ENCODE peak calls at places on chromosome 12, in ten cellular contexts. F is ACHN; U is upper lobe of right lung; B is retinal pigment epithelial cell; Z is foreskin fibroblast; N is HCEC 1CT; C is mesenchymal stem cell; H is activated naive CD4-positive, alpha-beta T cell treated with anti-CD3 and anti-CD28 coated beads, Interleukin-2, amount 10 ng/mL, durations not matched to agents 7 days and 5 days; L is mucosa of gallbladder; I is NCI-H2081. Q is an unnamed sample.

GRCh38 chr12:482061-482460 is 22.3 kb downstream of the B4GALNT3 start:
- DNase-seq in L (no peak), H (no peak), N (no peak), Z (no peak), B (no peak), F (no peak), U (no peak), C (no peak), I (peak), Q (no peak)

GRCh38 chr12:75715682-75716081 is 204.3 kb upstream of the KRR1 start:
- DNase-seq in I (no peak), L (no peak), H (no peak), C (no peak), Z (no peak), F (no peak), U (no peak), B (no peak), N (no peak), Q (no peak)

GRCh38 chr12:126747530-126748149 is 1519.3 kb upstream of the TMEM132C start:
- DNase-seq in F (peak), L (peak), N (no peak), U (peak), B (no peak), Z (peak), H (peak), C (no peak), I (peak), Q (peak)

GRCh38 chr12:69309461-69309860 is 38.7 kb upstream of the LYZ start:
- DNase-seq in Z (no peak), L (no peak), F (no peak), H (no peak), C (no peak), N (no peak), I (no peak), U (no peak), B (no peak), Q (no peak)

GRCh38 chr12:117761528-117762100 is 207.2 kb downstream of the KSR2 start:
- DNase-seq in F (no peak), I (no peak), L (no peak), N (no peak), H (no peak), B (no peak), U (no peak), Z (no peak), C (no peak), Q (no peak)

GRCh38 chr12:101719566-101719965 is 19.7 kb downstream of the SYCP3 start:
- DNase-seq in N (peak), C (no peak), U (no peak), I (no peak), L (no peak), F (no peak), H (no peak), B (no peak), Z (peak), Q (no peak)

GRCh38 chr12:31440586-31440985 is 114.6 kb upstream of the SINHCAF start:
- DNase-seq in I (no peak), L (no peak), H (no peak), C (no peak), U (no peak), Z (no peak), B (no peak), N (no peak), F (peak), Q (no peak)

GRCh38 chr12:86634706-86635410 is 378.7 kb upstream of the MGAT4C start:
- DNase-seq in H (no peak), C (peak), I (no peak), N (peak), L (no peak), Z (no peak), B (no peak), U (no peak), F (no peak), Q (no peak)

GRCh38 chr12:80038062-80038560 is 61.2 kb upstream of the OTOGL start:
- DNase-seq in N (no peak), B (no peak), I (no peak), U (no peak), H (no peak), C (peak), Z (no peak), F (no peak), L (no peak), Q (no peak)

GRCh38 chr12:55720894-55721444 is 776 bp downstream of the RDH5 start:
- DNase-seq in C (peak), F (peak), L (peak), N (peak), H (no peak), U (peak), B (no peak), I (peak), Z (peak), Q (no peak)

GRCh38 chr12:6831450-6831995 is 3.3 kb downstream of the P3H3 start:
- DNase-seq in B (no peak), U (no peak), L (no peak), C (no peak), N (no peak), Z (no peak), I (no peak), F (no peak), H (no peak), Q (no peak)

GRCh38 chr12:96015672-96016071 is 19.5 kb upstream of the HAL start:
- DNase-seq in N (peak), L (no peak), U (no peak), C (peak), I (no peak), B (no peak), Z (peak), F (peak), H (no peak), Q (no peak)

GRCh38 chr12:129662184-129662583 is 241.6 kb downstream of the TMEM132D start:
- DNase-seq in H (no peak), B (peak), F (no peak), N (no peak), L (peak), C (no peak), I (no peak), U (no peak), Z (no peak), Q (no peak)

GRCh38 chr12:125092872-125093680 is 27.8 kb downstream of the AACS start:
- DNase-seq in F (peak), L (peak), Z (peak), I (no peak), C (no peak), N (no peak), B (no peak), H (no peak), U (no peak), Q (no peak)

GRCh38 chr12:57610553-57611115 is 601 bp upstream of the ARHGEF25 start:
- DNase-seq in F (no peak), U (no peak), N (peak), C (no peak), H (no peak), L (no peak), I (no peak), B (no peak), Z (peak), Q (no peak)

GRCh38 chr12:12563529-12563928 is 866 bp upstream of the DUSP16 start:
- DNase-seq in B (peak), N (peak), F (peak), U (no peak), L (no peak), C (peak), I (no peak), H (no peak), Z (peak), Q (no peak)

GRCh38 chr12:58433969-58434368 is 486.3 kb downstream of the LRIG3 start:
- DNase-seq in F (no peak), L (no peak), C (no peak), U (no peak), H (no peak), N (peak), Z (peak), I (no peak), B (no peak), Q (no peak)

GRCh38 chr12:21606175-21606574 is 1.5 kb upstream of the GYS2 start:
- DNase-seq in H (no peak), C (no peak), B (no peak), U (no peak), Z (no peak), L (no peak), I (no peak), F (no peak), N (no peak), Q (no peak)

GRCh38 chr12:110245278-110245868 is 35.7 kb upstream of the ATP2A2 start:
- DNase-seq in L (peak), N (peak), Z (peak), C (no peak), I (peak), H (peak), B (no peak), F (no peak), U (peak), Q (peak)

GRCh38 chr12:47860279-47860841 is 40.7 kb upstream of the HDAC7 start:
- DNase-seq in Z (no peak), I (no peak), L (no peak), C (no peak), F (no peak), N (no peak), B (no peak), U (no peak), H (no peak), Q (no peak)

GRCh38 chr12:80648866-80649265 is 58.6 kb upstream of the MYF6 start:
- DNase-seq in B (no peak), F (no peak), C (peak), I (no peak), Z (peak), N (peak), L (no peak), U (no peak), H (no peak), Q (no peak)

GRCh38 chr12:81329088-81329487 is 251.2 kb downstream of the ACSS3 start:
- DNase-seq in Z (peak), H (no peak), I (no peak), U (no peak), B (no peak), C (peak), L (no peak), F (peak), N (peak), Q (no peak)

GRCh38 chr12:107894589-107894988 is 120.1 kb downstream of the ASCL4 start:
- DNase-seq in L (no peak), U (no peak), B (no peak), F (no peak), I (no peak), Z (peak), N (no peak), C (no peak), H (no peak), Q (no peak)

GRCh38 chr12:54418441-54419087 is 502 bp downstream of the ITGA5 start:
- DNase-seq in L (no peak), N (no peak), H (no peak), U (no peak), B (no peak), I (no peak), C (no peak), F (no peak), Z (no peak), Q (no peak)

GRCh38 chr12:117968826-117969659 is at the start of gene KSR2:
- DNase-seq in Z (peak), F (peak), I (peak), N (no peak), B (peak), C (no peak), L (peak), H (peak), U (peak), Q (peak)

GRCh38 chr12:68789144-68789878 is 18.7 kb upstream of the MDM2 start:
- DNase-seq in H (no peak), L (no peak), Z (peak), C (no peak), N (no peak), U (no peak), I (no peak), B (no peak), F (no peak), Q (no peak)

GRCh38 chr12:108825205-108825950 is 32.0 kb downstream of the SSH1 start:
- DNase-seq in H (no peak), N (peak), C (peak), Z (peak), B (no peak), I (no peak), L (no peak), F (peak), U (no peak), Q (no peak)

GRCh38 chr12:127998936-127999467 is 268.0 kb upstream of the TMEM132C start:
- DNase-seq in N (no peak), H (no peak), L (no peak), C (no peak), Z (no peak), F (no peak), I (no peak), U (no peak), B (no peak), Q (no peak)

GRCh38 chr12:57216014-57216891 is at the start of gene NXPH4:
- DNase-seq in I (peak), L (no peak), N (no peak), F (peak), B (no peak), U (no peak), H (peak), C (no peak), Z (peak), Q (peak)

GRCh38 chr12:15278816-15279658 is 43.3 kb upstream of the PTPRO start:
- DNase-seq in L (peak), C (peak), H (no peak), U (peak), N (peak), Z (peak), B (no peak), F (no peak), I (peak), Q (no peak)

GRCh38 chr12:121217066-121217465 is 7.1 kb downstream of the P2RX4 start:
- DNase-seq in U (no peak), F (peak), N (no peak), B (no peak), H (no peak), C (no peak), Z (no peak), L (peak), I (no peak), Q (no peak)

GRCh38 chr12:92973614-92974013 is 44.5 kb upstream of the EEA1 start:
- DNase-seq in I (no peak), B (no peak), C (peak), Z (peak), L (no peak), N (peak), U (no peak), F (peak), H (no peak), Q (no peak)

GRCh38 chr12:64522316-64522715 is 70.4 kb downstream of the TBK1 start:
- DNase-seq in Z (peak), I (peak), N (no peak), U (no peak), C (peak), L (no peak), B (no peak), H (no peak), F (no peak), Q (no peak)

GRCh38 chr12:76020731-76021672 is 10.6 kb downstream of the PHLDA1 start:
- DNase-seq in C (peak), U (no peak), N (peak), H (peak), L (no peak), Z (peak), F (peak), I (no peak), B (peak), Q (peak)

GRCh38 chr12:75011120-75011519 is 198.5 kb downstream of the KCNC2 start:
- DNase-seq in N (no peak), H (no peak), C (no peak), L (no peak), F (no peak), U (no peak), I (no peak), B (peak), Z (no peak), Q (no peak)

GRCh38 chr12:2414810-2415567 is 362.2 kb downstream of the CACNA1C start:
- DNase-seq in I (no peak), N (no peak), H (no peak), Z (no peak), L (no peak), U (peak), B (no peak), F (peak), C (no peak), Q (no peak)

GRCh38 chr12:88503344-88503743 is 76.9 kb downstream of the KITLG start:
- DNase-seq in B (no peak), U (no peak), N (no peak), I (no peak), Z (no peak), F (no peak), H (no peak), L (no peak), C (no peak), Q (no peak)